ENCODE peak calls at places on chromosomes 11 and 22, in five cellular contexts. P is astrocyte of the cerebellum, L is thoracic aorta, W is AG04449, Q is right lobe of liver. O is an unnamed sample.
A peak's percentile ranks its signal among the peaks of the same experiment; 100 is the strongest.

GRCh38 chr11:60788401-60789110 is 3.4 kb downstream of the MS4A10 start:
- DNase-seq in P (no peak), L (no peak), W (no peak), Q (no peak), O (no peak)

GRCh38 chr11:62875698-62876483 is 4.8 kb upstream of the SLC3A2 start:
- DNase-seq in P (no peak), L (no peak), W (no peak), Q (peak; percentile 35), O (no peak)

GRCh38 chr11:107988397-107989158 is 20.1 kb upstream of the CUL5 start:
- DNase-seq in P (no peak), L (no peak), W (no peak), Q (no peak), O (no peak)

GRCh38 chr22:48658246-48658645 is 1169.4 kb downstream of the BRD1 start:
- DNase-seq in P (no peak), L (no peak), W (no peak), Q (no peak), O (no peak)

GRCh38 chr11:2214527-2215229 is 43.1 kb upstream of the TH start:
- DNase-seq in P (no peak), L (no peak), W (no peak), Q (peak; percentile 19), O (no peak)

GRCh38 chr22:41504397-41504796 is 35.5 kb downstream of the ACO2 start:
- DNase-seq in P (no peak), L (peak; percentile 41), W (no peak), Q (no peak), O (no peak)

GRCh38 chr11:106218096-106218495 is 140.6 kb downstream of the AASDHPPT start:
- DNase-seq in P (no peak), L (no peak), W (no peak), Q (no peak), O (no peak)

GRCh38 chr22:49349841-49350381 is 477.8 kb downstream of the BRD1 start:
- DNase-seq in P (no peak), L (no peak), W (no peak), Q (no peak), O (no peak)

GRCh38 chr22:47374273-47374771 is 611.9 kb downstream of the TBC1D22A start:
- DNase-seq in P (no peak), L (no peak), W (no peak), Q (no peak), O (no peak)

GRCh38 chr11:131633978-131634377 is 263.6 kb downstream of the NTM start:
- DNase-seq in P (no peak), L (no peak), W (no peak), Q (no peak), O (no peak)

GRCh38 chr11:131632971-131633370 is 262.6 kb downstream of the NTM start:
- DNase-seq in P (no peak), L (no peak), W (no peak), Q (no peak), O (no peak)

GRCh38 chr11:131628739-131629138 is 258.3 kb downstream of the NTM start:
- DNase-seq in P (no peak), L (no peak), W (no peak), Q (no peak), O (no peak)

GRCh38 chr11:131626761-131627160 is 256.3 kb downstream of the NTM start:
- DNase-seq in P (no peak), L (no peak), W (no peak), Q (no peak), O (no peak)

GRCh38 chr11:131629925-131630324 is 259.5 kb downstream of the NTM start:
- DNase-seq in P (no peak), L (no peak), W (no peak), Q (no peak), O (no peak)
- TF ChIP-seq CTCF in P (peak; percentile 42), L (no peak), W (no peak), Q (no peak), O (no peak)

GRCh38 chr22:44067033-44067432 is 42.9 kb downstream of the PARVB start:
- DNase-seq in P (no peak), L (no peak), W (no peak), Q (no peak), O (no peak)
- TF ChIP-seq CTCF in P (peak; percentile 8), L (no peak), W (no peak), Q (no peak), O (no peak)

GRCh38 chr22:44348963-44349950 is 36.5 kb upstream of the SHISAL1 start:
- DNase-seq in P (no peak), L (no peak), W (no peak), Q (no peak), O (no peak)
- TF ChIP-seq CTCF in P (no peak), L (no peak), W (no peak), Q (no peak), O (no peak)

DNA sequence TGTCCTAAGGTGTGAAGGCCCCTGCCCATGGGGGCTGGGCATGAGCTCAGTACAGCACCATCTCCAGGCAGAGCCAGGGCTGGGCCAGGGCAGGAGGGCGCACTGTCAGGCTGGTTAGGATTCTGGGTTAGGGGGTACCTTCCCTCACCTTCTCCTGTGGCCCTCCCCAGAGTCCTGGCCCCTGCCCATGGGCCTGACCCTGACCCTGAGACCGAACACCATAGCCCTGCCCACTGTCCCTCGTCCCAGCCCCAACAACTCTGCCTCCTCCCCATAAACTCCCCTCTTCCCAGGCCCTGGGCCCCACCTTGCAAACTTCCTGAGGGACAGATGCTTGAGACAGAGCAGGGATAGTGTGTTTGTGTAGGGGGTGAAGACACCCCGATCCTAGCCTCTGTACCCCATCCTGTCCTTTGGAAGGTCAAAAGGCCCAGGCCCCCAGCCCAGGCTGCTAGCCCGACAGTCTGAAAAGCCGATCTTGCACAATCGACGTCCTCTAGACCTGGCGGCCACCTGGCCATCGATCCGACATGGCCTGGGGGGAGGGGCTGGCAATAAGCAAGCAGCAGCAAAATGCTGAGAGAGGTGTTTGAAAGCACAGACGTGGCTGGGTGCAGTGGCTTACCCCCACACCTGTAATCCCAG is 2.7 kb upstream of the TMPRSS6 start:
- DNase-seq in P (no peak), L (no peak), W (no peak), Q (peak; percentile 86), O (no peak)
- TF ChIP-seq CTCF in P (no peak), L (no peak), W (no peak), Q (no peak), O (no peak)

GRCh38 chr11:28476053-28476452 is 367.9 kb downstream of the METTL15 start:
- DNase-seq in P (peak; percentile 19), L (no peak), W (no peak), Q (no peak), O (no peak)

GRCh38 chr11:28464252-28464867 is 356.2 kb downstream of the METTL15 start:
- DNase-seq in P (peak; percentile 12), L (no peak), W (no peak), Q (no peak), O (peak; percentile 5)

GRCh38 chr11:28466506-28466905 is 358.3 kb downstream of the METTL15 start:
- DNase-seq in P (no peak), L (no peak), W (no peak), Q (no peak), O (no peak)

GRCh38 chr11:28472904-28473303 is 364.7 kb downstream of the METTL15 start:
- DNase-seq in P (no peak), L (no peak), W (no peak), Q (no peak), O (no peak)

DNA sequence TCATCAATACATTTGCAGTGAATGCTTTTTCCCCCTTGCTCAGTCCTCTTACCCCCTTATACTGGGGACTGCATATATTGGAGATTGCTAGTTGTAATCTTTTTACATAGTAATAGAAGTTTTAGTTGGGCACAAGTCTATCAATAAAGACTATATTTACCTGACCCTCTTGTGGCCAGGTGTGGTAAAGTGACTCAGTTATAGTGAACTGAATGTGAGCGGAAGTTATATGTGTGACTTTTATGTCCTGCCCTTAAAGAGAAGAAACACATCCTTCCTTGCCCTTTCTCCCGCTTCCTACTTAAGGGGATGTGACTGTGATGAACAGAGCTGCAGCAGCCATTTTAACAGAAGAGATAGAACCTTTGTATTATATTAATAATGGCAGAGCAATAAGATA is 362.0 kb downstream of the METTL15 start:
- DNase-seq in P (no peak), L (no peak), W (no peak), Q (no peak), O (no peak)
- TF ChIP-seq CTCF in P (no peak), L (no peak), W (no peak), Q (no peak), O (no peak)

GRCh38 chr11:68692881-68693483 is 8.6 kb downstream of the GAL start:
- DNase-seq in P (no peak), L (no peak), W (no peak), Q (no peak), O (no peak)
- TF ChIP-seq CTCF in P (no peak), L (no peak), W (no peak), Q (no peak), O (no peak)